ENCODE peak calls at places on chromosomes 6 and 20, in five cellular contexts. J is Calu3, T is endothelial cell, S is ovary, M is astrocyte of the spinal cord. N is an unnamed sample.

GRCh38 chr20:49032455-49032854 is 13.7 kb upstream of the CSE1L start:
- DNase-seq in J (no peak), T (no peak), S (no peak), M (no peak), N (no peak)

GRCh38 chr6:108996208-108996607 is 98.4 kb downstream of the SESN1 start:
- DNase-seq in J (no peak), M (no peak), T (no peak), S (no peak), N (no peak)

GRCh38 chr6:73898599-73898998 is 202.6 kb downstream of the CD109 start:
- DNase-seq in J (no peak), T (no peak), S (no peak), M (no peak), N (no peak)

GRCh38 chr20:47607208-47607613 is 105.5 kb downstream of the NCOA3 start:
- DNase-seq in S (no peak), T (no peak), J (no peak), M (peak), N (peak)

GRCh38 chr6:4055420-4056041 is 23.4 kb downstream of the FAM217A start:
- DNase-seq in S (no peak), T (no peak), M (peak), J (peak), N (peak)

GRCh38 chr6:24332306-24332705 is 25.6 kb downstream of the DCDC2 start:
- DNase-seq in M (peak), S (no peak), J (peak), T (no peak), N (no peak)

GRCh38 chr6:32047084-32047478 is 8.9 kb downstream of the CYP21A2 start:
- DNase-seq in T (no peak), M (peak), S (peak), J (peak), N (no peak)

GRCh38 chr6:32215617-32216016 is 8.2 kb downstream of the NOTCH4 start:
- DNase-seq in J (no peak), S (no peak), M (no peak), T (no peak), N (no peak)

GRCh38 chr6:36423101-36423824 is 19.4 kb downstream of the PXT1 start:
- DNase-seq in T (peak), S (peak), M (peak), J (peak), N (peak)

GRCh38 chr6:1515280-1515679 is 94.4 kb upstream of the FOXC1 start:
- DNase-seq in M (no peak), T (no peak), J (no peak), S (no peak), N (no peak)
- TF ChIP-seq CTCF in M (no peak), T (no peak), J (no peak), S (no peak), N (no peak)

DNA sequence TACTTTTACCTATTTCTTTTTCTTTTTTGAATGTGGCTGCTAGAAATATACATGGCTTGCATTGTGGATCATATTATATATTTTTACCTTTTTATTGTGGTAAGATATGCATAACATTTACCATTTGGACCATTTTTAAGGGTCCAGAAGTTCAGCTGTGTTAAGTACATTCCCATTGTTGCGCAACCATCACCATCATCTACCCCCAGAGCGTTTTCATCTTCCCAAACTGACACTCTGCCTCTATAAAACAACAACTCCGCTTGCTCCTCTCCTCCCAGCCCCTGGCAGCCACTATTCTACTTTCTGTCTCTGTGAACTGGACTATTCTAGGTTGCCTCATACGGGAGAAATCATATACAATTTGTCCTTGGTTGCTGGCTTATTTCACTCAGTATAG is 28.2 kb upstream of the CCN5 start:
- DNase-seq in M (no peak), J (no peak), S (no peak), T (no peak), N (no peak)
- TF ChIP-seq CTCF in M (no peak), J (no peak), S (no peak), T (no peak), N (no peak)

DNA sequence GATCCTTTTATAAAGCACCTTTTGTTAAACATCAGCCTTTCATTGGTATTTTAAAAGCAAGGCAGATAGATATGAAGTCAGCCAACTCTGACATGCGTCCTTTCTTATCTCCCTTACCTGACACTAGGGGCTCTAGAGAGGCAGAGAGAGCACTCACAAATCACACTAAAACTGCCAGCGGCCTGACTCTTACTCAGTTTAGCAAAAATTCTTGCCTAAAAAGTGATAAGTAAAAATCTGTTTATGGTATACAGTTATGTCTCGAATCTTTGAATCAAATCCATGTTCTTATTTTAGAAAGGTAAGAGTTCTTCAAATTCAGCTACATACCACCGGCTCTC is 10.4 kb upstream of the TDRD6 start:
- DNase-seq in T (no peak), J (no peak), M (no peak), S (no peak), N (no peak)
- TF ChIP-seq CTCF in T (no peak), J (no peak), M (peak), S (no peak), N (no peak)

GRCh38 chr6:129472239-129472638 is 237.7 kb downstream of the ARHGAP18 start:
- DNase-seq in T (no peak), J (no peak), S (no peak), M (no peak), N (no peak)
- TF ChIP-seq CTCF in T (no peak), J (no peak), S (no peak), M (no peak), N (no peak)